ENCODE peak calls at places on chromosomes 5 and 9, in eight cellular contexts. E is adrenal gland, S is ovary, D is A549, N is uterus, A is IMR-90, Y is HCT116, J is lower leg skin. U is an unnamed sample.

GRCh38 chr5:14406554-14406849 is 175.1 kb upstream of the OTULINL start:
- DNase-seq in E (peak; percentile 76), S (no peak), D (no peak), N (no peak), A (peak; percentile 97), Y (no peak), J (no peak), U (no peak)

GRCh38 chr5:154627711-154628678 is 127.2 kb upstream of the LARP1 start:
- DNase-seq in E (no peak), S (no peak), D (no peak), N (no peak), A (no peak), Y (no peak), J (peak; percentile 77), U (no peak)

GRCh38 chr9:77851862-77852602 is 179.6 kb downstream of the GNAQ start:
- DNase-seq in E (no peak), S (no peak), D (no peak), N (no peak), A (no peak), Y (no peak), J (no peak), U (no peak)

GRCh38 chr5:109695005-109695926 is 5.5 kb downstream of the MAN2A1 start:
- DNase-seq in E (no peak), S (no peak), D (no peak), N (no peak), A (no peak), Y (no peak), J (no peak), U (no peak)

GRCh38 chr5:33209252-33209651 is 231.5 kb upstream of the TARS1 start:
- DNase-seq in E (no peak), S (no peak), D (no peak), N (no peak), A (no peak), Y (no peak), J (no peak), U (no peak)

GRCh38 chr5:180498378-180498777 is 4.2 kb downstream of the CNOT6 start:
- DNase-seq in E (no peak), S (no peak), D (no peak), N (no peak), A (no peak), Y (no peak), J (no peak), U (no peak)

GRCh38 chr9:105858284-105858683 is 163.9 kb downstream of the TMEM38B start:
- DNase-seq in E (no peak), S (no peak), D (no peak), N (no peak), A (no peak), Y (no peak), J (no peak), U (peak; percentile 34)

GRCh38 chr9:120918931-120919638 is 7.5 kb downstream of the TRAF1 start:
- DNase-seq in E (no peak), S (no peak), D (no peak), N (no peak), A (no peak), Y (no peak), J (no peak), U (no peak)

GRCh38 chr9:4117835-4118610 is 181.8 kb downstream of the GLIS3 start:
- DNase-seq in E (no peak), S (peak; percentile 57), D (peak; percentile 31), N (no peak), A (no peak), Y (no peak), J (no peak), U (no peak)

GRCh38 chr5:98755406-98755805 is 18.1 kb upstream of the RGMB start:
- DNase-seq in E (no peak), S (no peak), D (no peak), N (no peak), A (peak; percentile 90), Y (no peak), J (no peak), U (no peak)

GRCh38 chr9:21473236-21473635 is 8.9 kb downstream of the IFNE start:
- DNase-seq in E (no peak), S (no peak), D (no peak), N (no peak), A (no peak), Y (no peak), J (no peak), U (no peak)

GRCh38 chr9:133353548-133353947 is 2.7 kb downstream of the SURF1 start:
- DNase-seq in E (no peak), S (no peak), D (no peak), N (no peak), A (no peak), Y (no peak), J (no peak), U (no peak)

GRCh38 chr9:133357656-133358055 is 1.3 kb downstream of the SURF2 start:
- DNase-seq in E (no peak), S (no peak), D (no peak), N (no peak), A (no peak), Y (no peak), J (no peak), U (no peak)

GRCh38 chr9:133355881-133356357 is 368 bp downstream of the SURF1 start:
- DNase-seq in E (no peak), S (no peak), D (no peak), N (no peak), A (no peak), Y (no peak), J (no peak), U (no peak)

GRCh38 chr9:133354766-133355165 is 1.5 kb downstream of the SURF1 start:
- DNase-seq in E (no peak), S (no peak), D (no peak), N (no peak), A (no peak), Y (no peak), J (no peak), U (no peak)

GRCh38 chr9:133356391-133357091 is at the start of the genes SURF1 and SURF2:
- DNase-seq in E (peak; percentile 93), S (peak; percentile 93), D (peak; percentile 76), N (peak; percentile 79), A (peak; percentile 66), Y (no peak), J (peak; percentile 97), U (peak; percentile 96)
- TF ChIP-seq POLR2A in E (no peak), S (peak; percentile 11), D (peak; percentile 88), N (peak; percentile 48), A (peak; percentile 40), Y (peak; percentile 94), J (peak; percentile 23), U (no peak)

DNA sequence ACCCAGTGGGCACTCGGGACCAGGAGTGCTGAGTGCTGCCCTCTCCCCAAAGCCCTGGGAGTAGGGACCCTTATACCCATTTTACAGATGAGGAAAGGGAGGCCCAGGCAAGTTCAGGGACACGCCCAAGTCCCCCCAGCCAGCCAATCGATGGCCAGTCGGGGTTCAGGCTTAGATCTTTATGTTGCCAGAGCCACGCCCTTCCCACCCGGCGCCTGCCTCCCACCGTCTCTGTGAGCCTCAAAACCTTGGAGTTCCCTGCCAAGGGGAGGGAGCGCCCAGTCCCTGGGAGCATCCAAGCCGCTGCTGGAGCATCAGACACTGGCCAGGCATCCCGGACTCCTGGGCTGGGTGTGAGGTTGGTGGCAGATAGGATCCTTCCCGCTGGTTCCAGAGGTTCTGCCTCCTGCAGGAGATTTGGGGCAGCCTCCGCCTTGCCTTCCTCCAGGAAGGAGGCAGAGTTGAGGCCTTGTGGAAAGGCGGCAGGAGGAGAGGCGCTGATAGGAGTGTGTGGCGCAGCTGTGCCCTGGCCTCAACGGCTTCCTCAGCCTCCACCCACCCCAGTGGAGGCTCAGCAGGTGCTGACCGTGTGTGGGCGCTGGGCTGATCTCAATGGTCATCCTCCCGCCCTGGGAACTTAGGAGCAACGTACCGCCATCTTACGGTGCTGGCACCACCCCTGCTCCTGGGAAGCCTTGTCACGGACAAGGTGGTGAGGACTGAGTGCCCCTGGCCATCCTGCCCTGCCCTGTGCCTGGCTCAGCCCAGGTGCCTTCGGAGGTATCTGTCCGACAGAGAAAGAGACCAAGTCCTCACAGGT is 10.1 kb downstream of the NCS1 start:
- DNase-seq in E (no peak), S (no peak), D (peak; percentile 34), N (no peak), A (no peak), Y (no peak), J (no peak), U (no peak)
- TF ChIP-seq POLR2A in E (no peak), S (no peak), D (no peak), N (no peak), A (no peak), Y (no peak), J (no peak), U (no peak)

DNA sequence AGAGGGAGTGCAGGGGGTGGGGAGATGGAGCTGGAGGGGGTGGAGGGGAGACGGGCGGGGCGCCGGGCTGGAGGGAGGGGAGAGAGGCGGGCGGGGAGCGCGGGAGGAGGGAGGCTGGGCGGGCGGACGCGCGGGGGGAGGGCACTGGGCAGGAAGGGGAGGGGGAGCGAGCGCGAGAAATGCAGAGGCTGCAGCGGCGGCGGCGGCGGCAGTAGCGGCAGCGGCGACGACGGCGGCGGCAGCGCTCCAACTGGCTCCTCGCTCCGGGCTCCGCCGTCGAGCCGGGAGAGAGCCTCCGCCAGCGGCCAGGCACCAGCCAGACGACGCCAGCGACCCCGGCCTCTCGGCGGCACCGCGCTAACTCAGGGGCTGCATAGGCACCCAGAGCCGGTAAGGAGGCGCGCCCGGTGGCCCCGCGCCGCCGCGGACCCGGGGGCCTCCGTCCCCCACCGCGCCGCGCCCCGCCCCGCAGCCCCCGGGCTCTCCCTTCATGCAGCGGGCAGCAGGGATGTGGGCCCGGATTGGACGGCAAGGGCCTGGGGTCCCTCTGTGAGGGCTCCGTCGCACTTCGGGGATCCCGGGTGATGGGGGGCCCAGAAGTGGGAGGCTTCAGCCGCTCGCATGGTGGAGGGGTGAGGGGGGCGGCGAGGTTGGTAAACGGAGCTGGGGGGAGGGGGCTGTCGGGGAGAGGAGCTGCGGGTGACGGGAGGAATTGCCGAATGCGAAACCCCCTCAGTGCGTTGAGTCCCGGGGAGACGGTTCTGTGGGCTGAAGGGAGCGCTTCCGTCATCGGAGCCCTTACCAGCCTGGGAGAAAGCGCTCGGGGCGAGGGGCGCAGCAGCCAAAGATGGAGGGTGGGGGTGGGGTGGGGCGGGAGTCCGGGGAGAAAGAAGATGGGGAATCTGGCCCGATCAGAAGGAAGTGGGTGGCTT is at the start of gene BASP1:
- DNase-seq in E (peak; percentile 81), S (peak; percentile 88), D (peak; percentile 91), N (peak; percentile 79), A (peak; percentile 75), Y (no peak), J (peak; percentile 95), U (no peak)
- TF ChIP-seq POLR2A in E (peak; percentile 63), S (no peak), D (peak; percentile 96), N (peak; percentile 37), A (peak; percentile 92), Y (no peak), J (no peak), U (no peak)

GRCh38 chr5:159101689-159102088 is 2.0 kb upstream of the EBF1 start:
- DNase-seq in E (no peak), S (no peak), D (no peak), N (peak; percentile 32), A (no peak), Y (no peak), J (no peak), U (no peak)
- TF ChIP-seq POLR2A in E (no peak), S (no peak), D (no peak), N (no peak), A (no peak), Y (no peak), J (no peak), U (no peak)

DNA sequence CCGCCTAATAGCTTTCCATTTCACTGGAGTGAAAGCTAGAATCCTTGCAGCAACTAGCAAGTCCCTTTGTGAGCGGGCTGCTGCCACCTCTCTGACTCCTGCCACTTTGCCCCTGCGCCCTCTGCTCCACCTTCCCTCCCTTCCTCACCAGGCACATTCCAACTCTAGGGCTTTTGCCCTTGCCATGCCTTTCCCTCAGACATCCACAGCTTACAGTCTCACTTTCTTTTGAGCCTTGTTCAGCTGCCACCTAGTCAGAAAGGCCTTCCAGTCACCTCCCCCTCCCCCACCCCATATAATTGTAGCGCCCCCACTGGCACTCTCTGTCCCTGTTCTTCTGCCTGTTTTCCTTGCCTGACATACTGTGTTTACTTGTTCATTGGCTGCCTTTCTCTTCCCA is 31.0 kb downstream of the CYSTM1 start:
- DNase-seq in E (no peak), S (no peak), D (peak; percentile 15), N (no peak), A (no peak), Y (no peak), J (no peak), U (peak; percentile 17)
- TF ChIP-seq POLR2A in E (no peak), S (no peak), D (no peak), N (no peak), A (no peak), Y (no peak), J (no peak), U (no peak)

U was measured in esophagus muscularis mucosa.